ENCODE peak calls at places on chromosome 11, in seven cellular contexts. Y is GM23248, X is PC-9, T is H1, D is K562, O is HCT116, K is endothelial cell of umbilical vein. F is an unnamed sample.

GRCh38 chr11:122430490-122430889 is 225.0 kb upstream of the UBASH3B start:
- DNase-seq in Y (no peak), X (no peak), T (no peak), D (no peak), O (no peak), K (no peak), F (no peak)

GRCh38 chr11:46120361-46120710 is 918 bp downstream of the PHF21A start:
- DNase-seq in Y (peak), X (no peak), T (no peak), D (peak), O (no peak), K (no peak), F (no peak)

GRCh38 chr11:27242591-27242990 is 120.4 kb downstream of the CCDC34 start:
- DNase-seq in Y (peak), X (no peak), T (no peak), D (no peak), O (no peak), K (no peak), F (no peak)

GRCh38 chr11:70251583-70252285 is 18.8 kb upstream of the PPFIA1 start:
- DNase-seq in Y (no peak), X (peak), T (no peak), D (no peak), O (no peak), K (no peak), F (no peak)

GRCh38 chr11:18468962-18469361 is 13.3 kb downstream of the LDHAL6A start:
- DNase-seq in Y (no peak), X (no peak), T (no peak), D (no peak), O (no peak), K (no peak), F (no peak)

GRCh38 chr11:8822476-8822875 is 88.5 kb upstream of the AKIP1 start:
- DNase-seq in Y (no peak), X (no peak), T (no peak), D (no peak), O (no peak), K (no peak), F (no peak)

GRCh38 chr11:121418625-121419114 is 33.4 kb upstream of the SORL1 start:
- DNase-seq in Y (no peak), X (no peak), T (no peak), D (no peak), O (no peak), K (no peak), F (no peak)

GRCh38 chr11:102560555-102561011 is 30.0 kb upstream of the MMP7 start:
- DNase-seq in Y (peak), X (no peak), T (no peak), D (no peak), O (no peak), K (no peak), F (peak)

GRCh38 chr11:65013130-65013691 is 749 bp upstream of the ARL2 start:
- DNase-seq in Y (peak), X (peak), T (peak), D (peak), O (no peak), K (no peak), F (peak)

GRCh38 chr11:2928605-2929510 is at the start of gene PHLDA2:
- DNase-seq in Y (peak), X (no peak), T (peak), D (peak), O (peak), K (peak), F (peak)

GRCh38 chr11:111870113-111870512 is 1.3 kb downstream of the ALG9 start:
- DNase-seq in Y (no peak), X (no peak), T (no peak), D (no peak), O (no peak), K (no peak), F (no peak)

GRCh38 chr11:131534611-131535010 is 164.2 kb downstream of the NTM start:
- DNase-seq in Y (no peak), X (no peak), T (no peak), D (no peak), O (no peak), K (no peak), F (no peak)

GRCh38 chr11:102405501-102405900 is 47.1 kb downstream of the TMEM123 start:
- DNase-seq in Y (no peak), X (no peak), T (no peak), D (no peak), O (no peak), K (no peak), F (no peak)

GRCh38 chr11:95584180-95584579 is 205.4 kb downstream of the FAM76B start:
- DNase-seq in Y (peak), X (no peak), T (no peak), D (no peak), O (no peak), K (no peak), F (no peak)

GRCh38 chr11:124798991-124799383 is 1.2 kb downstream of the MSANTD2 start:
- DNase-seq in Y (peak), X (no peak), T (no peak), D (no peak), O (no peak), K (peak), F (peak)

GRCh38 chr11:116691779-116692178 is 81.0 kb downstream of the BUD13 start:
- DNase-seq in Y (peak), X (peak), T (peak), D (peak), O (peak), K (peak), F (peak)

GRCh38 chr11:46555269-46556054 is 38.4 kb downstream of the AMBRA1 start:
- DNase-seq in Y (peak), X (no peak), T (no peak), D (no peak), O (no peak), K (peak), F (no peak)

GRCh38 chr11:114078423-114078822 is 18.9 kb downstream of the ZBTB16 start:
- DNase-seq in Y (no peak), X (no peak), T (no peak), D (no peak), O (no peak), K (no peak), F (no peak)

GRCh38 chr11:125262825-125263218 is 98.3 kb downstream of the PKNOX2 start:
- DNase-seq in Y (peak), X (no peak), T (peak), D (no peak), O (no peak), K (no peak), F (no peak)

GRCh38 chr11:34680918-34681554 is 60.1 kb downstream of the EHF start:
- DNase-seq in Y (peak), X (peak), T (no peak), D (no peak), O (peak), K (peak), F (peak)

GRCh38 chr11:6258571-6258998 is 1.1 kb upstream of the CCKBR start:
- DNase-seq in Y (peak), X (no peak), T (no peak), D (no peak), O (no peak), K (no peak), F (no peak)
- TF ChIP-seq EZH2 in Y (no peak), X (no peak), T (no peak), D (no peak), O (no peak), K (peak), F (no peak)

DNA sequence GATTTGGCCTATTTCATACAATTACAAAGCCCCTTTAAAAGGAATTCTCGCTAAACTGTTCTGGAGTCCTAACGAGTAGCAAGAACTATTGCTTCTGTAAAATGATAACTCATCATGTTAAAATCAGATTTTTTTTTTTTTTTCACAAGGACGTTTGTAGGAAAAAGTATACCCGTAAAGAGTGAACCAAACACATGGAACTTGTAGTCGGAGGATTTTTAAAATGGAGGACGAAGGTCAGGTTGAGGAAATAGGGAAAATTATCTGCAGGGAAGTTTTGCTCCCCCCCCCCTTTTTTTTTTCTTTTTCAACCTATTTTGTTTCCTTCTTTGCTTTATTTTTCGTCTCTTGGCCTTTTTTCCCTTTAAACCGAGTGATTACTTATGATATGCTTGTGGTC is 1.0 kb downstream of the HSD17B12 start:
- DNase-seq in Y (peak), X (no peak), T (no peak), D (no peak), O (no peak), K (no peak), F (peak)
- TF ChIP-seq EZH2 in Y (no peak), X (no peak), T (no peak), D (no peak), O (no peak), K (no peak), F (no peak)

GRCh38 chr11:132943325-132943736 is 589.0 kb downstream of the OPCML start:
- DNase-seq in Y (peak), X (no peak), T (no peak), D (no peak), O (no peak), K (no peak), F (no peak)

GRCh38 chr11:132943737-132944556 is 588.4 kb downstream of the OPCML start:
- DNase-seq in Y (peak), X (no peak), T (peak), D (no peak), O (no peak), K (no peak), F (no peak)

GRCh38 chr11:132942611-132943324 is 589.5 kb downstream of the OPCML start:
- DNase-seq in Y (no peak), X (no peak), T (peak), D (no peak), O (no peak), K (no peak), F (no peak)

GRCh38 chr11:132941761-132942160 is 590.5 kb downstream of the OPCML start:
- DNase-seq in Y (no peak), X (no peak), T (no peak), D (no peak), O (no peak), K (no peak), F (no peak)

GRCh38 chr11:132941024-132941646 is 591.2 kb downstream of the OPCML start:
- DNase-seq in Y (peak), X (no peak), T (no peak), D (peak), O (no peak), K (peak), F (peak)
- TF ChIP-seq EZH2 in Y (no peak), X (no peak), T (no peak), D (no peak), O (no peak), K (no peak), F (no peak)

DNA sequence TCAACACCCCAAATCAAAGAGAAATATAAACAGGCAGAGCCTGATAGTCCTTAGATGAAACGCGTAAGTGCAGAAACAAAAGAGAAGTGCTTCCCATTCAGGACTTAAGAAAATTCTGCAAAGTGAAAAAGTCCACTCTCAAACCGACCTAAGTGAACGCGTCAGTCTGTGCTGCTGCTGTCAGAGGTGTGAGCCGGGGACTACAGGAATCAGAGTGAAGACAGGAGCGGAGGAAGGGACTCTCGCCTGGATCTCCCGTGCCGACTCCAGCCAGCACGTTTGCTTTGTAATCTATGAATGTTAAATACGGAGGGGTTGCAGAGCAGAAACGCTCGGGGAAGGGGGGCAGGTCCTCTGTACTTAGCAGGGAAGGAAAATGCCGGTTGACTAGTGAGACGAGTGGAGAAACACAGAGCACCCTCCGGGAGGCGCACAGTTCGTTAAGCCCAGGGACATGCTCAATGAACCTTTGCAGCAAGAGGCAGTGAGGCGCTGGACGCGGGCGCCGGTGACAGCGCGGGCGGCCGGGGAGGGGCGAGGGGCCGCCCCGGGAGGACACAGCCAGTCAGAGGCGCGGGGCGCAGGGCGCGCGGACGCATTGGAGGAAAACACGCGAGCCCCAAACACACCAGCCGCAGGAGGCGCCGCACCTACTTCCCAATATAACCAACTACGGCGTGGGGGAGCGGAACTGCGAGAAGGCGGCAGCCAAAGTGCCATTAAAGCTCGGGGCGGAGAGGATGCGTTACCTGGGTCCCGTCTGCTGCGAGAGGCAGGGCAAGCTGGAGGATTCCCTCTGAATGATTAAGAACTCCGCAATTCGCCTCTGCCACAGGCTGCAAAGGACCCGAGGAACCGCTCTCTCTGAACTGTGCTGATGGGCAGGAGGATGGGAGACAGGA is at the start of gene CNTN5:
- DNase-seq in Y (peak), X (peak), T (peak), D (peak), O (no peak), K (no peak), F (peak)
- TF ChIP-seq EZH2 in Y (no peak), X (no peak), T (no peak), D (no peak), O (no peak), K (peak), F (peak)

DNA sequence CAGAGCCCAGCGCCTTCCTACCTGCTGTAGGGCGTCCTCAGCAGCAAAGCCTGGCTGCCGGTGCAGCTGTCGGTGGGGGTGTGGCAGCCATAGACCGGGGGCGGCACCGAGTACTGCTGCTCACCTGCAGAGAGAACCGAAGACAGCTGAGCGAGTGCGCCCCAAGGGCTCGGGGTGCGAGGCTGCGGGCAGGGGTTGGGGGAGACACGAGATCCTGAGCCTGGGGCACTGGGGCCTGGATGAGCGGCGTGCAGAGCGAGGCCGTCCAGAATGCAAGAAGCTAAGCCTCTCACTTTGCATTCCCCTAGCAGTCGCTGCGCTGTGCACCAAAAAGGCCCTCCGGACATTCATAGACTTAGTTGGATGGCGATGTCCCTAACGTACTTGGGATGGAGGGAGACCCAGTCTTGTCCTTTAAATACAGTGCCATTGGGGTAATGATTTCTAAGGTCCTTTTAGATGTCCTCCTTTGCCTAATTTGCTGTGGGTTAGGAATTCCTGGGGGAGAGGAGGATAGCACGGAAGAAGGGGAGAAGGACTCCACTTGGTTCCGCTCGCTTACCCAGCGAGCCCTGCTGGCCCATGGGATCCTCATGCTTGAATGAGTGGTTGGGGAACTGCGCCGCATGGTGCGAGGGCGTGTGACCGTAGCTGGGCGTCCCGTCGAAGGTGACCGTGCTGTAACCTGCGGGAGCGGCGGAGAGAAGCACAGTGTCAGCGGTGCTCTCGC is 7.2 kb downstream of the WT1 start:
- DNase-seq in Y (no peak), X (no peak), T (peak), D (no peak), O (no peak), K (no peak), F (no peak)
- TF ChIP-seq EZH2 in Y (no peak), X (no peak), T (peak), D (no peak), O (no peak), K (peak), F (no peak)

GRCh38 chr11:44950036-44950624 is 553 bp downstream of the TP53I11 start:
- DNase-seq in Y (peak), X (no peak), T (peak), D (peak), O (no peak), K (peak), F (no peak)
- TF ChIP-seq EZH2 in Y (no peak), X (no peak), T (no peak), D (no peak), O (no peak), K (no peak), F (no peak)

GRCh38 chr11:110093407-110094297 is 460 bp downstream of the ZC3H12C start:
- DNase-seq in Y (peak), X (peak), T (peak), D (peak), O (peak), K (peak), F (peak)
- TF ChIP-seq EZH2 in Y (no peak), X (no peak), T (no peak), D (no peak), O (no peak), K (no peak), F (no peak)

GRCh38 chr11:6655020-6655789 is 404 bp downstream of the DCHS1 start:
- DNase-seq in Y (peak), X (no peak), T (peak), D (no peak), O (no peak), K (peak), F (no peak)
- TF ChIP-seq EZH2 in Y (no peak), X (no peak), T (no peak), D (no peak), O (no peak), K (no peak), F (no peak)

GRCh38 chr11:279040-279965 is 1.1 kb downstream of the NLRP6 start:
- DNase-seq in Y (no peak), X (no peak), T (no peak), D (no peak), O (no peak), K (no peak), F (no peak)

GRCh38 chr11:279966-280761 is 2.0 kb downstream of the NLRP6 start:
- DNase-seq in Y (peak), X (no peak), T (peak), D (no peak), O (no peak), K (no peak), F (no peak)

GRCh38 chr11:281486-282161 is 3.4 kb downstream of the NLRP6 start:
- DNase-seq in Y (no peak), X (no peak), T (peak), D (no peak), O (no peak), K (no peak), F (no peak)

GRCh38 chr11:282171-282570 is 4.0 kb downstream of the NLRP6 start:
- DNase-seq in Y (no peak), X (no peak), T (peak), D (no peak), O (no peak), K (no peak), F (no peak)

GRCh38 chr11:280762-281485 is 2.7 kb downstream of the NLRP6 start:
- DNase-seq in Y (peak), X (no peak), T (peak), D (no peak), O (no peak), K (no peak), F (no peak)
- TF ChIP-seq EZH2 in Y (peak), X (no peak), T (no peak), D (no peak), O (no peak), K (peak), F (no peak)

GRCh38 chr11:43574949-43575915 is 105.3 kb upstream of the HSD17B12 start:
- DNase-seq in Y (peak), X (no peak), T (peak), D (no peak), O (no peak), K (peak), F (no peak)
- TF ChIP-seq EZH2 in Y (no peak), X (no peak), T (peak), D (no peak), O (no peak), K (peak), F (no peak)

F was measured in PC-3.